ENCODE peak calls at places on chromosomes 11 and 22, in ten cellular contexts. M is mammary epithelial cell, G is fibroblast of lung, E is AG09309, C is uterus, J is HFFc6, D is right atrium auricular region, A is BJ, B is stomach, F is hepatocyte. Q is an unnamed sample.

GRCh38 chr11:10856689-10857603 is 907 bp downstream of the ZBED5 start:
- DNase-seq in M (peak), G (peak), E (no peak), C (no peak), J (peak), D (peak), A (no peak), B (peak), F (peak), Q (peak)

GRCh38 chr11:65261591-65262380 is at the start of gene POLA2:
- DNase-seq in M (peak), G (peak), E (peak), C (peak), J (peak), D (peak), A (peak), B (peak), F (peak), Q (peak)

GRCh38 chr11:118401880-118402590 is 629 bp downstream of the ATP5MG start:
- DNase-seq in M (peak), G (peak), E (peak), C (no peak), J (peak), D (no peak), A (peak), B (no peak), F (peak), Q (peak)

GRCh38 chr11:88039512-88040496 is 135.4 kb downstream of the RAB38 start:
- DNase-seq in M (no peak), G (no peak), E (no peak), C (no peak), J (no peak), D (no peak), A (no peak), B (no peak), F (no peak), Q (no peak)

GRCh38 chr11:12430912-12431311 is 53.5 kb downstream of the PARVA start:
- DNase-seq in M (peak), G (peak), E (peak), C (peak), J (peak), D (peak), A (peak), B (peak), F (peak), Q (peak)

GRCh38 chr11:111001091-111001430 is 244.5 kb upstream of the POU2AF2 start:
- DNase-seq in M (no peak), G (peak), E (peak), C (no peak), J (no peak), D (no peak), A (peak), B (no peak), F (no peak), Q (no peak)

GRCh38 chr11:5265832-5266231 is 3.9 kb downstream of the HBE1 start:
- DNase-seq in M (no peak), G (no peak), E (no peak), C (no peak), J (no peak), D (no peak), A (no peak), B (no peak), F (no peak), Q (no peak)

GRCh38 chr22:25085930-25086901 is 113.4 kb upstream of the CRYBB3 start:
- DNase-seq in M (peak), G (no peak), E (no peak), C (peak), J (no peak), D (peak), A (no peak), B (no peak), F (peak), Q (no peak)

GRCh38 chr11:72001834-72002591 is 3.3 kb downstream of the IL18BP start:
- DNase-seq in M (no peak), G (no peak), E (no peak), C (no peak), J (no peak), D (no peak), A (no peak), B (no peak), F (no peak), Q (peak)

GRCh38 chr11:16408619-16409018 is 52.3 kb upstream of the SOX6 start:
- DNase-seq in M (no peak), G (no peak), E (no peak), C (no peak), J (no peak), D (no peak), A (no peak), B (no peak), F (no peak), Q (no peak)

GRCh38 chr11:6156628-6157367 is 13.3 kb downstream of the OR52B2 start:
- DNase-seq in M (no peak), G (no peak), E (no peak), C (no peak), J (no peak), D (no peak), A (no peak), B (no peak), F (peak), Q (no peak)

GRCh38 chr22:50357756-50358155 is 14.6 kb downstream of the PPP6R2 start:
- DNase-seq in M (no peak), G (no peak), E (no peak), C (no peak), J (no peak), D (no peak), A (no peak), B (no peak), F (no peak), Q (no peak)

GRCh38 chr11:86672007-86672621 is at the start of gene ME3:
- DNase-seq in M (no peak), G (peak), E (no peak), C (peak), J (peak), D (peak), A (no peak), B (peak), F (peak), Q (no peak)

GRCh38 chr11:86673055-86673843 is 833 bp upstream of the ME3 start:
- DNase-seq in M (no peak), G (no peak), E (no peak), C (no peak), J (no peak), D (no peak), A (no peak), B (no peak), F (no peak), Q (no peak)

GRCh38 chr11:86669424-86669823 is 3.0 kb downstream of the ME3 start:
- DNase-seq in M (no peak), G (no peak), E (no peak), C (no peak), J (no peak), D (no peak), A (no peak), B (no peak), F (no peak), Q (no peak)

GRCh38 chr11:86670179-86670578 is 2.2 kb downstream of the ME3 start:
- DNase-seq in M (peak), G (peak), E (peak), C (no peak), J (no peak), D (no peak), A (no peak), B (no peak), F (no peak), Q (peak)

GRCh38 chr11:86671386-86672006 is 920 bp downstream of the ME3 start:
- DNase-seq in M (no peak), G (peak), E (no peak), C (peak), J (no peak), D (peak), A (no peak), B (peak), F (peak), Q (no peak)
- TF ChIP-seq CTCF in M (no peak), G (no peak), E (no peak), C (no peak), J (no peak), D (peak), A (no peak), B (no peak), F (no peak), Q (no peak)

DNA sequence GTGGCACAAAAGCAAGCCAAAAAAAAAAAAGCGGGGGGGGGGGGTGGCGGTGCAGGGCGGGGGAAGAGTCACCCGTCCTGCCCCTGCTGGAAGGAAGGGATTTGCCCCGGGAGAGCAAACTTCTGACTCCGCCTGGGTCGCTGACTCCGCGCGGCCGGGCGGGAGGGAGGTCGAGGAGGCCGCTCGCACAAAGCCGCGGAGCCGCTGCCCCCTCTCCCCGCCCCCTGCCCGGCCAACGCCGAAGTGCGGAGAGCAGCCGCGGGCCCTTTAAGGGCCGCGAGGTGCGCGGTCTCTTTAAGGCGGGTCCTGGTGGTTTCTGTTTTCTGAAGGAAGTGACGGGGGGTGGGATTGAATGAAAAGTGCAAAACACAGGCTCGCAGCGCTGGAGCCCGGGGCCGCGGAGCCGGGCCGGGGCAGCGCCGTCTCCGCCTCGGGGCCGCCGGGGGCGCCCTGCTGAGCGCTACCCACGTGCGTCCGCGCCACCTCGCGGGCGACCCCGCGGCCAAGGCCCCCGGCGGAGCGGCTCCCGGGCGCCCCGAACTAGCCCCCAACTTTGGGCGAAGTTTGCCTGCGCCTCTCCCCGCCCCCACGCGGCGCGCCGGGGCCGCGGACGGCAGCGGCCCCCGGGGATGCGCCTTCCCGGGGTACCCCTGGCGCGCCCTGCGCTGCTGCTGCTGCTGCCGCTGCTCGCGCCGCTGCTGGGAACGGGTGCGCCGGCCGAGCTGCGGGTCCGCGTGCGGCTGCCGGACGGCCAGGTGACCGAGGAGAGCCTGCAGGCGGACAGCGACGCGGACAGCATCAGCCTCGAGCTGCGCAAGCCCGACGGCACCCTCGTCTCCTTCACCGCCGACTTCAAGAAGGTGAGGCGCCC is at the start of gene OAF:
- DNase-seq in M (peak), G (peak), E (no peak), C (peak), J (peak), D (peak), A (no peak), B (peak), F (peak), Q (peak)
- TF ChIP-seq CTCF in M (peak), G (no peak), E (peak), C (peak), J (peak), D (peak), A (no peak), B (no peak), F (peak), Q (peak)

DNA sequence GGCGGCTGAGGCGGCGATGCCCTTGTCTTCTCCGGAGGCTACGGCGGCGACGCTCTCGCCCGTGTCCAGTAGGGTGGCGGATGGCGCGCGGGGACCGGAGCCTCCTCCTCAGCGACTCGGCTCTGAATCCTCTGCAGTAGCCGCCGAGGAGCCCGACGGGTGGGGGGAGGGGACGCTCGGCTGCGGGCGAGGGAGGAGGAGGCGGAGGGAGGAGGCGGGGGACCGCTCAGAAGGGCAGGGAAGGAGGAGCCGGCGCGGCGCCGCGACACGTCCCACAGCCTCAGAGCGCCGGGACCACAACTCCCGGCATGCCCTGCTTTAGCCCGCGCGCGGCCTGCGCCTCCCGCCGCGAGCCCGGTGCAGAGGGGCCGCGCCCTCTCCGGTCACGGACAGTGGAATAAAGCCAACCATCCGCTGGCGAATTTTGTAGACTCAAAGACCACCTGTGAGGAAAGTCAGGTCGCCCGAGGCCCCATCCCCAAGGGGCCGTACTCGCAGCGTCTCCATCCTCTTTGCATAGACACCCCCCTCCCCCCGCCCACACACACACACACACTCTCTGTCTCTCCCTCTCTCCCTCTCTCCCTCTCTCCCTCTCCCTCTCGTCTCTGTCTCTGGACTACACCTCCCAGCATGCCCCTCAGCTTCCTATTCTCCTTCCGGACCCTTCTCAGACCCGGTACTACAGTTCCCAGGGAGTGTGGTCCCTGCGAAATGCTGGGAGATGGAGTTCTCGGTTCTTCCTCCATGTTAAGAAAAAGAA is at the start of gene FAM168A:
- DNase-seq in M (peak), G (peak), E (peak), C (peak), J (peak), D (peak), A (peak), B (peak), F (peak), Q (peak)
- TF ChIP-seq CTCF in M (peak), G (no peak), E (peak), C (no peak), J (peak), D (peak), A (no peak), B (no peak), F (peak), Q (peak)

GRCh38 chr11:749731-750130 is 2.5 kb downstream of the TALDO1 start:
- DNase-seq in M (no peak), G (no peak), E (no peak), C (no peak), J (no peak), D (no peak), A (no peak), B (no peak), F (no peak), Q (no peak)

GRCh38 chr11:748007-748359 is 719 bp downstream of the TALDO1 start:
- DNase-seq in M (no peak), G (no peak), E (no peak), C (no peak), J (no peak), D (no peak), A (no peak), B (no peak), F (no peak), Q (no peak)

GRCh38 chr11:746289-747175 is 732 bp upstream of the TALDO1 start:
- DNase-seq in M (no peak), G (no peak), E (no peak), C (no peak), J (no peak), D (no peak), A (no peak), B (no peak), F (no peak), Q (no peak)

GRCh38 chr11:742571-743201 is 4.6 kb upstream of the TALDO1 start:
- DNase-seq in M (no peak), G (no peak), E (no peak), C (no peak), J (no peak), D (no peak), A (no peak), B (no peak), F (no peak), Q (no peak)

DNA sequence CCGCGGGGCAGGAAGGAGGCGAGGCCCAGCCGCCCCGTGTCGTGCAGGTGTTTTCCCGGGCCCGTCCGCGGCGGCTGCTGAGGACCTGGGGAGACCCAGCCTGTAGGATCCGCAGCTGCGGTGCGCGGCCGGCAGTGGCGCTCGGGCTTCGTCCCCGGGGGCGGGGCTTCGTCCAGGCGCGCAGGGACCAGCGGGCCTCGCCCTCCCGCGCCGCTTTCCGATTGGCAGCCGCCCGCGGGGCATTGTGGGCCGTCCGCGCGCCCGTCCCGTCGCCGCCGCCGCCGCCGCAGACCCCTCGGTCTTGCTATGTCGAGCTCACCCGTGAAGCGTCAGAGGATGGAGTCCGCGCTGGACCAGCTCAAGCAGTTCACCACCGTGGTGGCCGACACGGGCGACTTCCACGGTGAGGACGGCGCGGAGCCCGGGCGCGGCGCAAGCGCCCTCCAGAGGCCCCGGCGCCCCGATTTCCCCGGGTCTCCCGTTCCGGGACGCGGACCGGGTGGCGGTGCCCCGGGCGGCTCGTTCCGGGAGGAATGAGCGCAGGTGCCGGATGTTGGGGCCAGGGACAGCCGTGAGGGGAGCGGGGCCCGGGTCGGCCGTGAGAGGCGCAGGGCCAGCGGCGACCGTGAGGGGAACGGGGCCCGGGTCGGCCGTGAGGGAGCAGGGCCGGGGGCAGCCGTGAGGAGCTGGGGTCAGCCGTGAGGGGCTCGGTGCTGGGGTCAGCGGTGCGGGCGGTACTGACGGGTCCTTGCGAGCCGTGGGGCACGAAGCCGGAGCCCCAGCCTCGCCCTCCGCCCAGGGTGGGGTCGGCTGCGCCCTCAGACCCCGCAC is at the start of gene TALDO1:
- DNase-seq in M (peak), G (peak), E (peak), C (peak), J (peak), D (peak), A (peak), B (peak), F (peak), Q (peak)
- TF ChIP-seq CTCF in M (peak), G (peak), E (peak), C (peak), J (peak), D (peak), A (peak), B (no peak), F (peak), Q (peak)

DNA sequence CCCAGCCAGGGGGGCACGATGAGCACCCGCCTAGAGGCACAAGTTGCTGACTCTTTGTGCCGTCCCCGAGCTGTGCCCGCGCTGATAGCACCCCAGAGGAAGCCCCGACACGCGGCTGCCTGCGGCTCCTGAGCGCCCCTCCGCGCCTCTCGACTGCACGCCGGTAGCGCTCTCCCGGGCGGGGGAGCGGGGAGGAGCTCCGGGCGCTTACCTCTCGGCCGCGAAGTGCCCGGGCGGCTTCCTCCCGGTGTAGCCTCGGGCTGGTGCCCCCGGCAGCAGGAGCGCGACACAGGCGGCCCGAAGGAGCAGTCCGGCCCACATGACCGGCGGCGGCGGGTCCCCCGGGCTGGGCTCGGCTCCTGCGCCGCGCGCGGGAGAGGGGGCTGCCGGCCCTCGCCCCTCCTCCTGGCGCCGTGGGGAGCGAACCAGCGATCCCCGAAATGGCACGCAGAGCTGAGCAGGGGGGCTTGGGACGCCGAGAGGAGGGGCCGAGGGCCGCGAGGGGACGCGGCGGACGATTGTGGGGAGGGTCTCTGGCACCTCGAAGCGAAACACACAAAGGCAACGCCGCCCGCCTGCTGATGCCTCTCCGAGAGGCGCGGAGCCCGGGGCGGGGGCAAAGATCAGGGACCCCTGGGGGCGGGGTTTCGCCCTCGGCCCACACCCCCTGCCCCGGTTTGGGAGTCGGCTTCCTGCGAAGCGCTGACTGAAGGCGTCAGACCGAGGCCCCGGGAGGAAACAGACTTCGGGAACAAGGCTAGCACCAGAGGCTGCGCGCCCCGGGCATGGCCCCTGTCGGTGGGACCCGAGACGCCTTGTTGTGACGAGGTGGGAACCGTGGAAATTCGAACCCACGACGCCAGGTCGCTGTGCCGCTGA is at the start of gene VWCE:
- DNase-seq in M (peak), G (peak), E (no peak), C (peak), J (peak), D (no peak), A (no peak), B (peak), F (peak), Q (peak)
- TF ChIP-seq CTCF in M (peak), G (peak), E (peak), C (no peak), J (no peak), D (peak), A (peak), B (no peak), F (peak), Q (peak)

GRCh38 chr22:21673534-21674321 is 7.9 kb downstream of the PPIL2 start:
- DNase-seq in M (no peak), G (no peak), E (no peak), C (no peak), J (no peak), D (no peak), A (no peak), B (no peak), F (peak), Q (no peak)
- TF ChIP-seq CTCF in M (no peak), G (no peak), E (no peak), C (no peak), J (no peak), D (no peak), A (no peak), B (no peak), F (no peak), Q (no peak)

GRCh38 chr22:33520904-33521780 is 399.1 kb downstream of the LARGE1 start:
- DNase-seq in M (no peak), G (no peak), E (no peak), C (no peak), J (no peak), D (no peak), A (no peak), B (no peak), F (no peak), Q (no peak)

GRCh38 chr22:33519974-33520903 is 400.0 kb downstream of the LARGE1 start:
- DNase-seq in M (no peak), G (no peak), E (no peak), C (no peak), J (no peak), D (no peak), A (no peak), B (no peak), F (no peak), Q (no peak)

GRCh38 chr22:33521879-33522665 is 398.2 kb downstream of the LARGE1 start:
- DNase-seq in M (no peak), G (no peak), E (no peak), C (no peak), J (no peak), D (no peak), A (no peak), B (no peak), F (no peak), Q (no peak)

GRCh38 chr22:33518405-33518804 is 401.9 kb downstream of the LARGE1 start:
- DNase-seq in M (no peak), G (no peak), E (no peak), C (no peak), J (no peak), D (no peak), A (no peak), B (no peak), F (no peak), Q (no peak)

GRCh38 chr22:33519140-33519973 is 400.9 kb downstream of the LARGE1 start:
- DNase-seq in M (peak), G (peak), E (peak), C (peak), J (no peak), D (no peak), A (no peak), B (no peak), F (peak), Q (peak)
- TF ChIP-seq CTCF in M (peak), G (peak), E (peak), C (peak), J (peak), D (peak), A (peak), B (peak), F (peak), Q (peak)